ENCODE peak calls at places on chromosomes 13 and 19, in five cellular contexts. R, B, H, T and U are unnamed samples.

GRCh38 chr13:107374038-107374437 is 806.1 kb upstream of the ARGLU1 start:
- DNase-seq in R (no peak), B (no peak), H (no peak), T (no peak), U (no peak)

GRCh38 chr13:113647351-113648217 is 10.4 kb downstream of the ATP4B start:
- DNase-seq in H (peak; percentile 19), B (no peak), R (no peak), T (no peak), U (no peak)

GRCh38 chr19:8487137-8487851 is 15.1 kb downstream of the PRAM1 start:
- DNase-seq in T (no peak), H (no peak), R (no peak), B (no peak), U (no peak)

GRCh38 chr19:36986131-36986530 is 70.0 kb downstream of the ZNF568 start:
- DNase-seq in B (no peak), H (no peak), R (no peak), T (no peak), U (no peak)

GRCh38 chr13:113083402-113084061 is 22.1 kb upstream of the F7 start:
- DNase-seq in R (no peak), H (peak; percentile 42), T (no peak), B (no peak), U (no peak)

GRCh38 chr19:18119243-18120105 is 21.9 kb downstream of the MAST3 start:
- DNase-seq in R (no peak), T (no peak), B (no peak), H (no peak), U (no peak)

GRCh38 chr13:29140277-29140676 is 320.1 kb downstream of the MTUS2 start:
- DNase-seq in B (no peak), T (no peak), R (no peak), H (no peak), U (no peak)

GRCh38 chr19:42295831-42296525 is 6.0 kb upstream of the PRR19 start:
- DNase-seq in R (peak; percentile 41), T (peak; percentile 77), B (peak; percentile 74), H (peak; percentile 61), U (peak; percentile 100)

GRCh38 chr13:105979586-105979985 is 555.9 kb downstream of the EFNB2 start:
- DNase-seq in H (no peak), T (no peak), R (no peak), B (no peak), U (no peak)

GRCh38 chr13:45398862-45399261 is 19.3 kb downstream of the SLC25A30 start:
- DNase-seq in R (no peak), H (no peak), T (no peak), B (no peak), U (no peak)

GRCh38 chr13:101230271-101230890 is 185.9 kb downstream of the NALCN start:
- DNase-seq in R (no peak), H (no peak), B (no peak), T (no peak), U (no peak)

GRCh38 chr19:6210721-6211600 is 68.8 kb downstream of the MLLT1 start:
- DNase-seq in R (no peak), H (no peak), B (no peak), T (no peak), U (no peak)

GRCh38 chr13:29429496-29429895 is 166.0 kb downstream of the SLC7A1 start:
- DNase-seq in R (no peak), B (no peak), H (no peak), T (no peak), U (no peak)

GRCh38 chr13:91722267-91722884 is 324.0 kb downstream of the GPC5 start:
- DNase-seq in H (no peak), R (no peak), B (no peak), T (peak; percentile 57), U (no peak)

GRCh38 chr13:27970382-27971235 is 1.5 kb upstream of the CDX2 start:
- DNase-seq in B (no peak), T (no peak), H (no peak), R (no peak), U (no peak)

GRCh38 chr19:6794817-6795431 is 22.4 kb downstream of the VAV1 start:
- DNase-seq in T (peak; percentile 21), H (no peak), B (peak; percentile 33), R (no peak), U (no peak)

GRCh38 chr19:33646306-33646705 is 24.6 kb downstream of the CHST8 start:
- DNase-seq in B (no peak), H (no peak), R (no peak), T (no peak), U (no peak)

GRCh38 chr13:100513987-100514670 is 74.5 kb downstream of the GGACT start:
- DNase-seq in R (no peak), T (no peak), H (no peak), B (no peak), U (no peak)

GRCh38 chr19:4069331-4069959 is 2.7 kb upstream of the ZBTB7A start:
- DNase-seq in T (no peak), B (no peak), R (no peak), H (no peak), U (no peak)

GRCh38 chr13:47226516-47226915 is 329.7 kb upstream of the HTR2A start:
- DNase-seq in H (no peak), B (no peak), R (no peak), T (no peak), U (no peak)

GRCh38 chr13:21000647-21001046 is 60.7 kb downstream of the LATS2 start:
- DNase-seq in B (no peak), H (no peak), T (no peak), R (no peak), U (no peak)

GRCh38 chr19:33290082-33290815 is 12.1 kb downstream of the CEBPA start:
- DNase-seq in R (no peak), T (no peak), H (no peak), B (no peak), U (no peak)

GRCh38 chr13:43072394-43072793 is 49.0 kb downstream of the DNAJC15 start:
- DNase-seq in B (no peak), H (no peak), R (no peak), T (no peak), U (no peak)

GRCh38 chr13:53466576-53466975 is 438.0 kb downstream of the OLFM4 start:
- DNase-seq in T (no peak), H (no peak), R (no peak), B (no peak), U (no peak)

GRCh38 chr13:80508031-80508430 is 167.1 kb upstream of the SPRY2 start:
- DNase-seq in B (no peak), T (no peak), H (no peak), R (no peak), U (no peak)

GRCh38 chr19:53112286-53112685 is 9.1 kb upstream of the ZNF160 start:
- DNase-seq in H (no peak), T (no peak), B (no peak), R (no peak), U (peak; percentile 14)

GRCh38 chr19:3187662-3188511 is 2.2 kb downstream of the NCLN start:
- DNase-seq in T (no peak), H (no peak), B (no peak), R (no peak), U (no peak)

GRCh38 chr13:60329221-60329983 is 67.6 kb upstream of the TDRD3 start:
- DNase-seq in B (peak; percentile 12), H (peak; percentile 18), T (peak; percentile 41), R (peak; percentile 7), U (peak; percentile 71)

GRCh38 chr19:56162258-56162657 is 13.6 kb upstream of the GALP start:
- DNase-seq in H (no peak), B (no peak), T (peak; percentile 67), R (no peak), U (no peak)

GRCh38 chr19:4503224-4504170 is 14.8 kb downstream of the PLIN4 start:
- DNase-seq in R (no peak), H (no peak), T (no peak), B (no peak), U (no peak)

GRCh38 chr19:7287716-7288115 is 6.5 kb downstream of the INSR start:
- DNase-seq in T (no peak), H (no peak), B (peak; percentile 79), R (no peak), U (no peak)

GRCh38 chr19:49786432-49786831 is 19.6 kb downstream of the AP2A1 start:
- DNase-seq in T (peak; percentile 37), H (no peak), B (no peak), R (no peak), U (no peak)
- TF ChIP-seq SRF in T (no peak), H (no peak), B (no peak), R (no peak), U (no peak)

GRCh38 chr13:97108535-97108910 is 113.6 kb upstream of the MBNL2 start:
- DNase-seq in T (no peak), R (no peak), H (no peak), B (no peak), U (no peak)

GRCh38 chr13:97107815-97108534 is 113.7 kb upstream of the OXGR1 start:
- DNase-seq in B (no peak), R (no peak), T (no peak), H (no peak), U (no peak)

GRCh38 chr13:97109841-97110492 is 112.2 kb upstream of the MBNL2 start:
- DNase-seq in B (peak; percentile 68), R (no peak), H (peak; percentile 64), T (peak; percentile 83), U (peak; percentile 92)

GRCh38 chr13:97111705-97112104 is 110.4 kb upstream of the MBNL2 start:
- DNase-seq in B (no peak), H (no peak), T (no peak), R (no peak), U (no peak)

DNA sequence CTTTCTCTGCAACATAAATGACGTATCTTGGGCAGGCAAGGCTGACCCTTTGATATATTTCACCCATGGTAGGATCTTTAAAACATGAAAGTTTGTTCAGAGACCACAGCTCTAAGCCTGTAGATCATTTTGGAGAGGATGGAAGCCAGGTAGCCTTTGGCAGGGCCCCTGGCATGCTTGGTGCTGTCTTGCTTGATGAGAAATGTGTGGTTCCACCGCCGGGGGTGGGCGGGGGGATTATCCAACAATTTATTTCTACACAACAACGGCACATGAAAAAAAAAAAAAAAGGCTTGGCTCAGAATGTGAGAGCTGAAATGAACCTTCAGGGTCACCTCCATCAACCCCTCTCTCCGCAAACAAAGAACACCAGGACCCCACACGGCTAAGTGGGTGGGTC is 112.9 kb upstream of the MBNL2 start:
- DNase-seq in R (no peak), B (no peak), H (no peak), T (no peak), U (no peak)
- H3K9ac ChIP-seq in R (no peak overlapping the region), B (no peak overlapping the region), H (peak overlapping the region; percentile 13), T (no peak overlapping the region), U (no peak overlapping the region)

DNA sequence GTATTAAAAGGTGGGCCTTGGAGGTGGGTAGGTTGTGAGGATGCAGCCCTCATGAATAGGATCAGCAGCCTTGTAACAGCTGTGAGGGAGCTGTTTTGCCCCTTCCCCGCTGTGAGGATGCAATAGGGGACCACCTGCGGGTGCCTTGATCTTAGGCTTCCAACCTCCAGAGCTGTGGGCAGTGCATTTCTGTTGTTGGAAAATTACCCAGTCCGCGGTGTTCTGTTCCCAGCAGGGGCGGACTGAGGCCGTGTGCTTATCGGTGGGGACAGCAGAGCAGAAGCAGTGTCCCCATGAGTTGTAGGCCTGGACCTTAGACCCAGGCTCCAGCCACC is 54.8 kb upstream of the TEX29 start:
- DNase-seq in R (no peak), T (no peak), H (no peak), B (no peak), U (no peak)
- TF ChIP-seq SRF in R (no peak), T (no peak), H (no peak), B (no peak), U (no peak)

GRCh38 chr13:35293579-35293978 is 182.9 kb downstream of the MAB21L1 start:
- DNase-seq in B (no peak), H (no peak), T (no peak), R (no peak), U (no peak)
- H3K9ac ChIP-seq in B (no peak overlapping the region), H (no peak overlapping the region), T (no peak overlapping the region), R (no peak overlapping the region), U (no peak overlapping the region)